ENCODE peak calls at places on chromosomes 11 and 22, in eight cellular contexts. One of them, this sample, is unnamed.
A peak's percentile ranks its signal among the peaks of the same experiment; 100 is the strongest.

GRCh38 chr11:74094393-74094792 is 76.4 kb downstream of the C2CD3 start:
- DNase-seq in fibroblast of lung: no peak
- DNase-seq in heart left ventricle: no peak
- DNase-seq in lower leg skin: no peak
- DNase-seq in cardiac muscle cell: no peak
- DNase-seq in HCT116: no peak
- DNase-seq in endodermal cell: peak; percentile 46
- DNase-seq in HL-60: no peak
- DNase-seq in this sample: no peak

GRCh38 chr11:2214527-2215229 is 43.1 kb upstream of the TH start:
- DNase-seq in fibroblast of lung: no peak
- DNase-seq in heart left ventricle: no peak
- DNase-seq in lower leg skin: peak; percentile 78
- DNase-seq in cardiac muscle cell: no peak
- DNase-seq in HCT116: no peak
- DNase-seq in endodermal cell: peak; percentile 53
- DNase-seq in HL-60: no peak
- DNase-seq in this sample: no peak

GRCh38 chr11:60776167-60776566 is 9.0 kb upstream of the MS4A10 start:
- DNase-seq in fibroblast of lung: no peak
- DNase-seq in heart left ventricle: no peak
- DNase-seq in lower leg skin: no peak
- DNase-seq in cardiac muscle cell: no peak
- DNase-seq in HCT116: no peak
- DNase-seq in endodermal cell: no peak
- DNase-seq in HL-60: no peak
- DNase-seq in this sample: no peak

GRCh38 chr11:77967753-77968152 is 26.7 kb downstream of the INTS4 start:
- DNase-seq in fibroblast of lung: no peak
- DNase-seq in heart left ventricle: no peak
- DNase-seq in lower leg skin: no peak
- DNase-seq in cardiac muscle cell: no peak
- DNase-seq in HCT116: no peak
- DNase-seq in endodermal cell: no peak
- DNase-seq in HL-60: no peak
- DNase-seq in this sample: no peak

GRCh38 chr22:41909290-41910049 is 5.4 kb downstream of the SHISA8 start:
- DNase-seq in fibroblast of lung: no peak
- DNase-seq in heart left ventricle: no peak
- DNase-seq in lower leg skin: no peak
- DNase-seq in cardiac muscle cell: no peak
- DNase-seq in HCT116: no peak
- DNase-seq in endodermal cell: peak; percentile 79
- DNase-seq in HL-60: no peak
- DNase-seq in this sample: no peak

GRCh38 chr11:63592975-63593395 is 21.2 kb downstream of the PLAAT3 start:
- DNase-seq in fibroblast of lung: peak; percentile 23
- DNase-seq in heart left ventricle: no peak
- DNase-seq in lower leg skin: no peak
- DNase-seq in cardiac muscle cell: peak; percentile 59
- DNase-seq in HCT116: no peak
- DNase-seq in endodermal cell: peak; percentile 78
- DNase-seq in HL-60: no peak
- DNase-seq in this sample: peak; percentile 30

GRCh38 chr22:39773976-39774539 is 119.5 kb downstream of the ENTHD1 start:
- DNase-seq in fibroblast of lung: no peak
- DNase-seq in heart left ventricle: no peak
- DNase-seq in lower leg skin: no peak
- DNase-seq in cardiac muscle cell: peak; percentile 1
- DNase-seq in HCT116: no peak
- DNase-seq in endodermal cell: no peak
- DNase-seq in HL-60: no peak
- DNase-seq in this sample: no peak

GRCh38 chr11:59866397-59866796 is at the start of gene TCN1:
- DNase-seq in fibroblast of lung: no peak
- DNase-seq in heart left ventricle: no peak
- DNase-seq in lower leg skin: no peak
- DNase-seq in cardiac muscle cell: peak; percentile 3
- DNase-seq in HCT116: peak; percentile 52
- DNase-seq in endodermal cell: no peak
- DNase-seq in HL-60: peak; percentile 94
- DNase-seq in this sample: no peak

GRCh38 chr11:116931206-116931953 is 94.0 kb upstream of the APOA1 start:
- DNase-seq in fibroblast of lung: peak; percentile 13
- DNase-seq in heart left ventricle: peak; percentile 37
- DNase-seq in lower leg skin: no peak
- DNase-seq in cardiac muscle cell: peak; percentile 54
- DNase-seq in HCT116: no peak
- DNase-seq in endodermal cell: no peak
- DNase-seq in HL-60: no peak
- DNase-seq in this sample: no peak

GRCh38 chr11:116928845-116929244 is 91.4 kb upstream of the APOA1 start:
- DNase-seq in fibroblast of lung: no peak
- DNase-seq in heart left ventricle: no peak
- DNase-seq in lower leg skin: no peak
- DNase-seq in cardiac muscle cell: peak; percentile 16
- DNase-seq in HCT116: no peak
- DNase-seq in endodermal cell: no peak
- DNase-seq in HL-60: no peak
- DNase-seq in this sample: no peak

GRCh38 chr11:116930586-116930985 is 93.2 kb upstream of the APOA1 start:
- DNase-seq in fibroblast of lung: no peak
- DNase-seq in heart left ventricle: no peak
- DNase-seq in lower leg skin: no peak
- DNase-seq in cardiac muscle cell: no peak
- DNase-seq in HCT116: no peak
- DNase-seq in endodermal cell: no peak
- DNase-seq in HL-60: no peak
- DNase-seq in this sample: no peak

GRCh38 chr11:116929393-116930090 is 92.1 kb upstream of the APOA1 start:
- DNase-seq in fibroblast of lung: peak; percentile 12
- DNase-seq in heart left ventricle: no peak
- DNase-seq in lower leg skin: no peak
- DNase-seq in cardiac muscle cell: peak; percentile 34
- DNase-seq in HCT116: no peak
- DNase-seq in endodermal cell: no peak
- DNase-seq in HL-60: no peak
- DNase-seq in this sample: no peak

GRCh38 chr11:116930177-116930576 is 92.8 kb upstream of the APOA1 start:
- DNase-seq in fibroblast of lung: peak; percentile 61
- DNase-seq in heart left ventricle: no peak
- DNase-seq in lower leg skin: no peak
- DNase-seq in cardiac muscle cell: peak; percentile 72
- DNase-seq in HCT116: no peak
- DNase-seq in endodermal cell: peak; percentile 60
- DNase-seq in HL-60: no peak
- DNase-seq in this sample: peak; percentile 49
- H3K4me3 ChIP-seq in fibroblast of lung: no peak overlapping the region
- H3K4me3 ChIP-seq in heart left ventricle: no peak overlapping the region
- H3K4me3 ChIP-seq in lower leg skin: no peak overlapping the region
- H3K4me3 ChIP-seq in cardiac muscle cell: no peak overlapping the region
- H3K4me3 ChIP-seq in HCT116: no peak overlapping the region
- H3K4me3 ChIP-seq in endodermal cell: no peak overlapping the region
- H3K4me3 ChIP-seq in HL-60: no peak overlapping the region
- H3K4me3 ChIP-seq in this sample: peak overlapping the region; percentile 6

GRCh38 chr22:33022231-33022630 is 36.0 kb downstream of the SYN3 start:
- DNase-seq in fibroblast of lung: no peak
- DNase-seq in heart left ventricle: no peak
- DNase-seq in lower leg skin: peak; percentile 2
- DNase-seq in cardiac muscle cell: no peak
- DNase-seq in HCT116: no peak
- DNase-seq in endodermal cell: no peak
- DNase-seq in HL-60: no peak
- DNase-seq in this sample: no peak

GRCh38 chr22:33020721-33021120 is 37.5 kb downstream of the SYN3 start:
- DNase-seq in fibroblast of lung: no peak
- DNase-seq in heart left ventricle: no peak
- DNase-seq in lower leg skin: peak; percentile 36
- DNase-seq in cardiac muscle cell: no peak
- DNase-seq in HCT116: no peak
- DNase-seq in endodermal cell: peak; percentile 20
- DNase-seq in HL-60: no peak
- DNase-seq in this sample: no peak

GRCh38 chr22:33013531-33014162 is 44.5 kb downstream of the SYN3 start:
- DNase-seq in fibroblast of lung: no peak
- DNase-seq in heart left ventricle: no peak
- DNase-seq in lower leg skin: peak; percentile 43
- DNase-seq in cardiac muscle cell: no peak
- DNase-seq in HCT116: no peak
- DNase-seq in endodermal cell: peak; percentile 4
- DNase-seq in HL-60: no peak
- DNase-seq in this sample: no peak

GRCh38 chr22:33014621-33015020 is 43.6 kb downstream of the SYN3 start:
- DNase-seq in fibroblast of lung: no peak
- DNase-seq in heart left ventricle: no peak
- DNase-seq in lower leg skin: peak; percentile 72
- DNase-seq in cardiac muscle cell: no peak
- DNase-seq in HCT116: no peak
- DNase-seq in endodermal cell: peak; percentile 20
- DNase-seq in HL-60: no peak
- DNase-seq in this sample: no peak

DNA sequence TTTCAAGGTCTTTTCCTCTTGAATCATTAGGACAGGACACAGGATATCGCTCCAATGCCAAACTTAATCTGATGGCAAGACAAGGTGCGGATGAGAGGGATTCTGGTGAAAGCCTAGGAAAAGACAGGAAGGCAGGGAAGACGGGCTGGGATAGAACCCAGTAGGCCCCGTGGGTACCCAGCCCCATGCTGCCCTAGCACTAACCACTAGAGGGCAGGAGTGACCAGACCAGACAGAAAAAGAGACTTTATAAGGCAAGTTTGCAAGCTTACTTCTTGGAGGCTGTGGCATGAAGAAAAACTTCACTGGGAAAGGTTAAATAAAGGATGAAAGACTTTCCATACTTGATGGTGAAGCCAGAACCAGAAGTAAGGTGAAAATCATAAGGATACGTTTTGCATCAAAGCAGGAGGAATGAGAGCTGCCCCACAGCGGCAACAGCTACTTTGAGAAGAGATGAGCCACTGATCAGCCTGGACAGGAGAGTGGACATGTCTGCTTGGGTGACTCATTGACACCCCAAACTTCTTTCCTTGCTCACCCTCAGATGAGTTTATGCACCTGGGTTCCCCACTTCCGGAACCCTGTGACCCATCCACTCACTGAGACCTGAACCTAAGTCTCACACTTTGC is 39.8 kb downstream of the SYN3 start:
- DNase-seq in fibroblast of lung: peak; percentile 45
- DNase-seq in heart left ventricle: peak; percentile 48
- DNase-seq in lower leg skin: peak; percentile 90
- DNase-seq in cardiac muscle cell: peak; percentile 67
- DNase-seq in HCT116: peak; percentile 18
- DNase-seq in endodermal cell: peak; percentile 95
- DNase-seq in HL-60: no peak
- DNase-seq in this sample: peak; percentile 27
- TF ChIP-seq CTCF in fibroblast of lung: peak; percentile 90
- TF ChIP-seq CTCF in heart left ventricle: peak; percentile 85
- TF ChIP-seq CTCF in lower leg skin: no peak
- TF ChIP-seq CTCF in cardiac muscle cell: peak; percentile 95
- TF ChIP-seq CTCF in HCT116: peak; percentile 90
- TF ChIP-seq CTCF in endodermal cell: peak; percentile 97
- TF ChIP-seq CTCF in HL-60: peak; percentile 68
- TF ChIP-seq CTCF in this sample: peak; percentile 90

GRCh38 chr11:119062779-119063178 is 4.8 kb upstream of the VPS11 start:
- DNase-seq in fibroblast of lung: peak; percentile 73
- DNase-seq in heart left ventricle: peak; percentile 12
- DNase-seq in lower leg skin: no peak
- DNase-seq in cardiac muscle cell: peak; percentile 73
- DNase-seq in HCT116: no peak
- DNase-seq in endodermal cell: no peak
- DNase-seq in HL-60: no peak
- DNase-seq in this sample: peak; percentile 23

GRCh38 chr11:119061256-119061655 is 4.3 kb upstream of the HYOU1 start:
- DNase-seq in fibroblast of lung: no peak
- DNase-seq in heart left ventricle: no peak
- DNase-seq in lower leg skin: no peak
- DNase-seq in cardiac muscle cell: no peak
- DNase-seq in HCT116: no peak
- DNase-seq in endodermal cell: no peak
- DNase-seq in HL-60: no peak
- DNase-seq in this sample: no peak

GRCh38 chr11:119065369-119065768 is 2.2 kb upstream of the VPS11 start:
- DNase-seq in fibroblast of lung: peak; percentile 44
- DNase-seq in heart left ventricle: peak; percentile 3
- DNase-seq in lower leg skin: no peak
- DNase-seq in cardiac muscle cell: peak; percentile 45
- DNase-seq in HCT116: no peak
- DNase-seq in endodermal cell: peak; percentile 74
- DNase-seq in HL-60: no peak
- DNase-seq in this sample: peak; percentile 35

GRCh38 chr11:119067371-119068222 is at the start of gene VPS11:
- DNase-seq in fibroblast of lung: peak; percentile 96
- DNase-seq in heart left ventricle: peak; percentile 99
- DNase-seq in lower leg skin: peak; percentile 100
- DNase-seq in cardiac muscle cell: peak; percentile 96
- DNase-seq in HCT116: peak; percentile 86
- DNase-seq in endodermal cell: peak; percentile 98
- DNase-seq in HL-60: peak; percentile 96
- DNase-seq in this sample: peak; percentile 96

DNA sequence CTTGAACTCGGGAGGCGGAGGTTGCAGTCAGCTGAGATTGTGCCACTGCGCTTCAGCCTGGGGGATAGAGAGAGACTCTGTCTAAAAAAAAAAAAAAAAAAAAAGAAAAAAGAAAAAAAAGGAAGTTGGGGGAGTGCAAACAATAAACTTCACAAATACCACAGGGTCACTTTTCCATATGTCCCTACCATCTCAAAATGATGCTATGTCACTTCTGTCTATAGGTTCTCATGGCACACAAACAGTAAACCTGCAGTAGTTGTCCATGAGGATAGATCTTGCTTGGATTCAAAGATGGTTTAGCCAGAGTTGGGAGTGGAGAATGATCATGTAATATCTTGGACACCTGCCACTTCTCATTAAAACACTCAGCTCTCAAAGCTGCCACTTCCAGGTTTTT is 1.1 kb upstream of the VPS11 start:
- DNase-seq in fibroblast of lung: no peak
- DNase-seq in heart left ventricle: no peak
- DNase-seq in lower leg skin: no peak
- DNase-seq in cardiac muscle cell: no peak
- DNase-seq in HCT116: no peak
- DNase-seq in endodermal cell: no peak
- DNase-seq in HL-60: no peak
- DNase-seq in this sample: no peak
- H3K4me3 ChIP-seq in fibroblast of lung: peak overlapping the region; percentile 99
- H3K4me3 ChIP-seq in heart left ventricle: no peak overlapping the region
- H3K4me3 ChIP-seq in lower leg skin: no peak overlapping the region
- H3K4me3 ChIP-seq in cardiac muscle cell: peak overlapping the region; percentile 88
- H3K4me3 ChIP-seq in HCT116: peak overlapping the region; percentile 88
- H3K4me3 ChIP-seq in endodermal cell: peak overlapping the region; percentile 95
- H3K4me3 ChIP-seq in HL-60: peak overlapping the region; percentile 80
- H3K4me3 ChIP-seq in this sample: peak overlapping the region; percentile 99

DNA sequence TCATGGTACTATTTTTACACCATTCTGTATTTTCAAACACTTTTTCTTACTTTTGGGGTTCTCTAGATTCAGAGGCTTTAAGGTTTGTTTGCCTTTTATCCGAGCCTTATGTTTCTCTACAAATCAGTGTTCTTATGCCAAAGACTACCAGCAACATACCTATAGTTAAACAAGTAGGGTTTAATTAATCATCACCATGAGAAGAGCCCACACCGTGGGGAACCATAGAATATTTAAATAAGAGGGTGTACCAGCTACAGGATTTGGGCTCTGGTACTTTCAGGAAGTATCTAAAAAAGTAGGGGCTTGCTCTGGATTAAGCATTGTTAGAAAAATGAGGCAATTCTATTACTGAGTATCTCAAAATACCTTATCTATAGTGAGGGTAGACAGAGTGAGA is 25.7 kb downstream of the TMEM225 start:
- DNase-seq in fibroblast of lung: no peak
- DNase-seq in heart left ventricle: no peak
- DNase-seq in lower leg skin: no peak
- DNase-seq in cardiac muscle cell: no peak
- DNase-seq in HCT116: no peak
- DNase-seq in endodermal cell: no peak
- DNase-seq in HL-60: no peak
- DNase-seq in this sample: no peak
- TF ChIP-seq CTCF in fibroblast of lung: no peak
- TF ChIP-seq CTCF in heart left ventricle: no peak
- TF ChIP-seq CTCF in lower leg skin: no peak
- TF ChIP-seq CTCF in cardiac muscle cell: no peak
- TF ChIP-seq CTCF in HCT116: no peak
- TF ChIP-seq CTCF in endodermal cell: no peak
- TF ChIP-seq CTCF in HL-60: no peak
- TF ChIP-seq CTCF in this sample: no peak

This sample was measured in astrocyte of the spinal cord.